ENCODE peak calls at places on chromosomes 2 and 18, in eight cellular contexts. M is GOT3, R is GM04503, W is T-helper 2 cell, I is fibroblast of the aortic adventitia, N is NCI-H460, S is SHP77, E is Kasumi-1. G is an unnamed sample.

GRCh38 chr2:10588911-10589310 is 100.9 kb downstream of the NOL10 start:
- DNase-seq in R (no peak), N (no peak), W (no peak), E (no peak), S (no peak), M (no peak), I (no peak), G (no peak)

GRCh38 chr18:74994502-74995403 is 214.2 kb downstream of the PTGR3 start:
- DNase-seq in R (no peak), M (no peak), W (no peak), E (peak), S (peak), N (peak), I (peak), G (no peak)

GRCh38 chr2:136441979-136442378 is 323.4 kb upstream of the THSD7B start:
- DNase-seq in S (no peak), M (no peak), E (no peak), N (no peak), R (no peak), I (no peak), W (no peak), G (no peak)

GRCh38 chr2:144553379-144553778 is 33.5 kb upstream of the ZEB2 start:
- DNase-seq in S (no peak), I (peak), M (no peak), W (no peak), N (peak), E (no peak), R (peak), G (no peak)

GRCh38 chr2:29317077-29317517 is 201.9 kb downstream of the CLIP4 start:
- DNase-seq in I (peak), N (no peak), W (no peak), R (no peak), S (no peak), M (no peak), E (peak), G (no peak)

GRCh38 chr2:46564811-46565241 is 85.5 kb downstream of the TMEM247 start:
- DNase-seq in E (no peak), I (no peak), N (no peak), S (no peak), M (no peak), W (no peak), R (no peak), G (no peak)

GRCh38 chr2:42829556-42830510 is 37.5 kb upstream of the HAAO start:
- DNase-seq in E (no peak), N (no peak), W (no peak), M (no peak), R (no peak), I (peak), S (no peak), G (no peak)

GRCh38 chr2:130947967-130948366 is 111.3 kb downstream of the ARHGEF4 start:
- DNase-seq in W (no peak), M (no peak), I (no peak), E (no peak), R (no peak), N (no peak), S (no peak), G (no peak)

GRCh38 chr2:86094229-86094628 is 11.5 kb downstream of the POLR1A start:
- DNase-seq in N (no peak), M (no peak), W (no peak), S (no peak), I (no peak), R (no peak), E (no peak), G (no peak)

GRCh38 chr2:221810216-221810615 is 238.1 kb upstream of the EPHA4 start:
- DNase-seq in S (no peak), M (no peak), E (no peak), W (no peak), N (no peak), R (no peak), I (no peak), G (no peak)

GRCh38 chr2:20231632-20232031 is 6.7 kb upstream of the SDC1 start:
- DNase-seq in R (no peak), W (no peak), E (no peak), N (no peak), I (peak), S (peak), M (no peak), G (no peak)

GRCh38 chr2:238202326-238203103 is 980 bp downstream of the ILKAP start:
- DNase-seq in N (peak), S (no peak), W (peak), E (no peak), I (peak), M (no peak), R (peak), G (no peak)

GRCh38 chr2:88753833-88754584 is 62.5 kb downstream of the RPIA start:
- DNase-seq in E (no peak), R (no peak), N (no peak), W (no peak), S (no peak), M (no peak), I (no peak), G (no peak)

GRCh38 chr2:85161626-85161960 is 28.4 kb downstream of the TCF7L1 start:
- DNase-seq in M (no peak), E (no peak), I (peak), S (no peak), W (no peak), N (no peak), R (no peak), G (no peak)

GRCh38 chr2:160918909-160919503 is 241.2 kb upstream of the TANK start:
- DNase-seq in I (peak), R (no peak), W (peak), N (peak), M (no peak), E (peak), S (no peak), G (no peak)

GRCh38 chr2:223513771-223514455 is 88.2 kb downstream of the SCG2 start:
- DNase-seq in R (no peak), E (no peak), I (peak), S (no peak), M (no peak), N (no peak), W (no peak), G (peak)

GRCh38 chr2:223523541-223523940 is 78.6 kb downstream of the SCG2 start:
- DNase-seq in W (no peak), I (peak), R (no peak), N (no peak), S (no peak), E (no peak), M (no peak), G (no peak)

GRCh38 chr2:207012461-207012860 is 73.1 kb downstream of the CPO start:
- DNase-seq in E (no peak), M (no peak), N (no peak), S (no peak), R (no peak), W (no peak), I (peak), G (no peak)

GRCh38 chr2:105287692-105288091 is 41.8 kb downstream of the TGFBRAP1 start:
- DNase-seq in N (peak), M (no peak), S (peak), R (no peak), I (peak), W (no peak), E (peak), G (no peak)

GRCh38 chr18:13520306-13520705 is 206.1 kb downstream of the FAM210A start:
- DNase-seq in E (no peak), M (no peak), W (no peak), R (no peak), I (no peak), N (no peak), S (peak), G (no peak)

GRCh38 chr2:120219766-120220165 is 3.4 kb downstream of the TMEM185B start:
- DNase-seq in S (no peak), R (no peak), E (no peak), M (no peak), N (no peak), W (no peak), I (no peak), G (no peak)

GRCh38 chr2:1661891-1662605 is 82.3 kb downstream of the PXDN start:
- DNase-seq in S (no peak), M (no peak), N (no peak), W (no peak), R (no peak), I (no peak), E (no peak), G (no peak)

GRCh38 chr2:98806266-98806697 is 75.3 kb upstream of the MGAT4A start:
- DNase-seq in S (peak), M (peak), R (no peak), W (no peak), E (no peak), N (no peak), I (peak), G (peak)

GRCh38 chr2:150888337-150888736 is 373.3 kb downstream of the RBM43 start:
- DNase-seq in E (no peak), W (no peak), N (no peak), S (no peak), R (no peak), I (peak), M (no peak), G (no peak)

GRCh38 chr18:13300029-13300428 is 81.5 kb downstream of the LDLRAD4 start:
- DNase-seq in I (no peak), W (no peak), M (no peak), N (no peak), E (no peak), S (peak), R (no peak), G (no peak)

GRCh38 chr2:203636896-203637818 is 69.3 kb upstream of the CD28 start:
- DNase-seq in M (no peak), I (peak), S (no peak), E (peak), R (no peak), N (no peak), W (no peak), G (no peak)

GRCh38 chr2:78383576-78383975 is 641.9 kb upstream of the REG3G start:
- DNase-seq in M (no peak), I (no peak), S (no peak), E (no peak), N (no peak), R (no peak), W (no peak), G (no peak)

GRCh38 chr2:195587966-195588365 is 69.1 kb upstream of the SLC39A10 start:
- DNase-seq in M (no peak), E (no peak), W (no peak), R (no peak), I (no peak), S (no peak), N (no peak), G (no peak)